ENCODE peak calls at places on chromosomes 11 and 22, in four cellular contexts. A is neural progenitor cell, N is AG04450, K is spleen. I is an unnamed sample. For H3K9me3, the result is how much of the 10 kb centered on the place peaks cover.

GRCh38 chr11:61917357-61918109 is at the start of gene RAB3IL1:
- DNase-seq in A (peak), N (no peak), K (peak), I (peak)

GRCh38 chr11:33861366-33861765 is 30.5 kb downstream of the LMO2 start:
- DNase-seq in A (no peak), N (no peak), K (no peak), I (no peak)

GRCh38 chr22:23210428-23211170 is 30.3 kb downstream of the BCR start:
- DNase-seq in A (no peak), N (no peak), K (no peak), I (peak)

GRCh38 chr11:134358853-134359490 is 27.2 kb downstream of the GLB1L2 start:
- DNase-seq in A (no peak), N (no peak), K (no peak), I (peak)

GRCh38 chr11:46836431-46836830 is 9.6 kb downstream of the CKAP5 start:
- DNase-seq in A (no peak), N (no peak), K (no peak), I (no peak)

GRCh38 chr11:4095509-4096230 is 1.1 kb downstream of the RRM1 start:
- DNase-seq in A (no peak), N (no peak), K (no peak), I (no peak)

GRCh38 chr22:22074634-22075381 is 92.2 kb upstream of the TOP3B start:
- DNase-seq in A (no peak), N (no peak), K (peak), I (no peak)

GRCh38 chr11:67648140-67648795 is 2.3 kb downstream of the ACY3 start:
- DNase-seq in A (peak), N (no peak), K (peak), I (no peak)

GRCh38 chr22:50678651-50679521 is 6.3 kb downstream of the SHANK3 start:
- DNase-seq in A (no peak), N (no peak), K (peak), I (no peak)

GRCh38 chr11:131796089-131796488 is 425.7 kb downstream of the NTM start:
- DNase-seq in A (no peak), N (no peak), K (no peak), I (no peak)

GRCh38 chr11:128776088-128776433 is 82.2 kb downstream of the FLI1 start:
- DNase-seq in A (no peak), N (no peak), K (no peak), I (no peak)

GRCh38 chr11:9330387-9331384 is 16.3 kb upstream of the TMEM41B start:
- DNase-seq in A (no peak), N (no peak), K (no peak), I (no peak)

GRCh38 chr11:93444671-93445073 is 98.5 kb downstream of the SMCO4 start:
- DNase-seq in A (peak), N (no peak), K (no peak), I (no peak)

GRCh38 chr11:78234006-78234405 is 45.3 kb downstream of the USP35 start:
- DNase-seq in A (no peak), N (no peak), K (no peak), I (no peak)

GRCh38 chr11:78241475-78241874 is 52.8 kb downstream of the USP35 start:
- DNase-seq in A (no peak), N (no peak), K (no peak), I (no peak)

GRCh38 chr11:78244080-78244479 is 55.4 kb downstream of the USP35 start:
- DNase-seq in A (no peak), N (no peak), K (no peak), I (no peak)

GRCh38 chr11:78244546-78245315 is 56.0 kb downstream of the USP35 start:
- DNase-seq in A (no peak), N (no peak), K (no peak), I (no peak)

DNA sequence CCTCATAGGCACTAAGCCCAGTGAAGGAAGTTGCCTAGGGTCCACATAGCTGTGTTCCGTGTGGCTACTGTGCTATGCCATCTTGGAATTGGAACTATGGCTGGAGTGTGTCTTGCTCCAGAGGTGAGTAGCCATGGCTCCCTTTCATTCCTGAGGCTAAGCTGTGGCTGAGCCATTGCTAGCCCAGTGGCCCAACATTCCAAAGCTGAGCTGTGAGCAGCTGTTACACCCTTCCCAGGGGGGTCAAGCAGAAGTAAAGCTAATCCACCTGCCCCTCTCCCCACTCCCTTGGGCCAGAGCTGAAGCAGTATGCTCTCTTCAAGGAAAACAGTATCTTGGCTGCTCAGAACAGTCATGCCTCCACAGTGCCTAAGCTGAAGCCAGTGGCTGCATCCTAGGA is 51.1 kb downstream of the USP35 start:
- DNase-seq in A (peak), N (no peak), K (no peak), I (no peak)
- H3K9me3 ChIP-seq in A (under half), N (under half), K (under half), I (under half)

GRCh38 chr22:19175026-19175601 is 3.4 kb downstream of the SLC25A1 start:
- DNase-seq in A (peak), N (no peak), K (no peak), I (no peak)
- H3K27ac ChIP-seq in A (no peak), N (peak), K (no peak), I (no peak)

GRCh38 chr22:47630741-47631534 is 868.5 kb downstream of the TBC1D22A start:
- DNase-seq in A (no peak), N (no peak), K (no peak), I (peak)

GRCh38 chr22:47634342-47634741 is 871.9 kb downstream of the TBC1D22A start:
- DNase-seq in A (peak), N (no peak), K (no peak), I (no peak)

GRCh38 chr22:47632646-47633045 is 870.2 kb downstream of the TBC1D22A start:
- DNase-seq in A (no peak), N (no peak), K (no peak), I (no peak)

GRCh38 chr22:47631571-47632102 is 869.2 kb downstream of the TBC1D22A start:
- DNase-seq in A (no peak), N (no peak), K (no peak), I (no peak)

GRCh38 chr22:47633111-47633510 is 870.7 kb downstream of the TBC1D22A start:
- DNase-seq in A (no peak), N (no peak), K (no peak), I (no peak)
- H3K9me3 ChIP-seq in A (under half), N (half or more), K (under half), I (under half)

DNA sequence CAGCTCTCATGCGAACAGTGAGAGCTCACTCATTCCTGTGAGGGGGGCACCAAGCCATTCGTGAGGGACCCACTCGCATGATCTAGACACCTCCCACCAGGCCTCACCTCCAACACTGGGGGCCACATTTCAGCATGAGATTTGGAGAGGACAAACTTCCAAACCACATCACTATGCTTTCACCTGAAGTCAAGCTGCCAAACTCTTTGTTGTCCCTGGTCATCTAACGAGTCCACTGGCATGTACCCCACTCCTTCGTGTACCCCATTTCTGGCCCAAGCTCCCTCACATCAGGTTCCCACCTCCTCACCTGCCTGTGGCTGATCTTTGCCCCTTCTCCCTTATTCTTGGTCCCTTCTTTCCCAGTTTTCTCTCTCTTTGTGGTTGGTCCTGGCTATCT is 198.9 kb downstream of the ADAMTS15 start:
- DNase-seq in A (no peak), N (no peak), K (no peak), I (no peak)
- H3K27ac ChIP-seq in A (no peak), N (no peak), K (no peak), I (no peak)

DNA sequence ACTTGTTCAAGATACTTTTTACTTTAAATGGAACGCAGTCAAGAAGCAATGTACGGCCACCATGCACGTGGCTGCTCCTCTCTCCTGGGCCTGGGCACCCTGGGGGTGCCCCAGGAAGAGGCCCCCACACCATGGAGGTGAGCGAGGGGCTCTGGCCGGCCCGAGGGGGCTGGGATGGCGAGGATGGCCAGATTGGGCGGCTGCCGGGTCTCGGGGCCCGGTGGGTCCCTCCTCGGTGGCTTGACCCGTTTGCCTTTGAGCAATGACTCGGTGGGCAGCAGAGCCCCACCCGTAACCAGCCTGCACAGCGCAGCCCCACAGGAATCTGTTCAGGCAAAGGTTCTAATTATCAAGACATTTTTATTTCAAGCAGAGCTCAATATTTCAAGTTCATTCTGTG is 167.4 kb downstream of the BRD1 start:
- DNase-seq in A (no peak), N (no peak), K (no peak), I (peak)
- H3K9me3 ChIP-seq in A (under half), N (half or more), K (under half), I (under half)